ENCODE peak calls at places on chromosomes 16 and 17, in six cellular contexts. One of them, this sample, is unnamed.

GRCh38 chr17:27653572-27653971 is 22.6 kb downstream of the LGALS9 start:
- DNase-seq in BE2C: no peak
- DNase-seq in AG04450: no peak
- DNase-seq in cardiac muscle cell: no peak
- DNase-seq in psoas muscle: no peak
- DNase-seq in gastrocnemius medialis: no peak
- DNase-seq in this sample: no peak

GRCh38 chr16:1390239-1390638 is 24.3 kb downstream of the UNKL start:
- DNase-seq in psoas muscle: no peak
- DNase-seq in BE2C: no peak
- DNase-seq in cardiac muscle cell: no peak
- DNase-seq in AG04450: no peak
- DNase-seq in gastrocnemius medialis: no peak
- DNase-seq in this sample: no peak

GRCh38 chr17:76276461-76277299 is 11.5 kb downstream of the UBALD2 start:
- DNase-seq in gastrocnemius medialis: no peak
- DNase-seq in cardiac muscle cell: no peak
- DNase-seq in psoas muscle: no peak
- DNase-seq in BE2C: no peak
- DNase-seq in AG04450: no peak
- DNase-seq in this sample: no peak

GRCh38 chr17:65278050-65278819 is 141.1 kb downstream of the RGS9 start:
- DNase-seq in AG04450: no peak
- DNase-seq in cardiac muscle cell: peak
- DNase-seq in psoas muscle: no peak
- DNase-seq in gastrocnemius medialis: no peak
- DNase-seq in BE2C: peak
- DNase-seq in this sample: peak

GRCh38 chr17:17088104-17088485 is 45.8 kb downstream of the MPRIP start:
- DNase-seq in BE2C: no peak
- DNase-seq in gastrocnemius medialis: no peak
- DNase-seq in psoas muscle: no peak
- DNase-seq in cardiac muscle cell: no peak
- DNase-seq in AG04450: no peak
- DNase-seq in this sample: no peak

GRCh38 chr17:79739148-79740062 is 8.7 kb downstream of the ENPP7 start:
- DNase-seq in BE2C: no peak
- DNase-seq in psoas muscle: no peak
- DNase-seq in cardiac muscle cell: no peak
- DNase-seq in AG04450: no peak
- DNase-seq in gastrocnemius medialis: no peak
- DNase-seq in this sample: no peak

GRCh38 chr16:78768226-78768625 is 668.8 kb downstream of the WWOX start:
- DNase-seq in gastrocnemius medialis: no peak
- DNase-seq in cardiac muscle cell: no peak
- DNase-seq in psoas muscle: no peak
- DNase-seq in BE2C: no peak
- DNase-seq in AG04450: no peak
- DNase-seq in this sample: no peak

GRCh38 chr17:46862949-46863348 is 11.6 kb downstream of the WNT9B start:
- DNase-seq in BE2C: no peak
- DNase-seq in psoas muscle: no peak
- DNase-seq in AG04450: no peak
- DNase-seq in cardiac muscle cell: no peak
- DNase-seq in gastrocnemius medialis: no peak
- DNase-seq in this sample: peak

GRCh38 chr16:59634951-59635350 is 900.8 kb upstream of the GOT2 start:
- DNase-seq in AG04450: no peak
- DNase-seq in gastrocnemius medialis: no peak
- DNase-seq in psoas muscle: no peak
- DNase-seq in cardiac muscle cell: peak
- DNase-seq in BE2C: no peak
- DNase-seq in this sample: no peak

GRCh38 chr16:10655415-10655977 is 39.2 kb downstream of the TEKT5 start:
- DNase-seq in BE2C: no peak
- DNase-seq in cardiac muscle cell: no peak
- DNase-seq in psoas muscle: no peak
- DNase-seq in gastrocnemius medialis: no peak
- DNase-seq in AG04450: no peak
- DNase-seq in this sample: no peak

GRCh38 chr17:60601443-60602384 is 1.7 kb downstream of the PPM1D start:
- DNase-seq in gastrocnemius medialis: no peak
- DNase-seq in cardiac muscle cell: peak
- DNase-seq in psoas muscle: no peak
- DNase-seq in BE2C: peak
- DNase-seq in AG04450: peak
- DNase-seq in this sample: peak

GRCh38 chr17:17017343-17018014 is 24.8 kb upstream of the MPRIP start:
- DNase-seq in AG04450: no peak
- DNase-seq in psoas muscle: peak
- DNase-seq in BE2C: no peak
- DNase-seq in cardiac muscle cell: no peak
- DNase-seq in gastrocnemius medialis: no peak
- DNase-seq in this sample: no peak

GRCh38 chr17:14833201-14833773 is 431.8 kb downstream of the PMP22 start:
- DNase-seq in cardiac muscle cell: peak
- DNase-seq in psoas muscle: no peak
- DNase-seq in BE2C: no peak
- DNase-seq in AG04450: peak
- DNase-seq in gastrocnemius medialis: no peak
- DNase-seq in this sample: no peak

GRCh38 chr16:67068212-67068753 is 39.3 kb downstream of the CBFB start:
- DNase-seq in AG04450: no peak
- DNase-seq in BE2C: no peak
- DNase-seq in gastrocnemius medialis: no peak
- DNase-seq in psoas muscle: no peak
- DNase-seq in cardiac muscle cell: no peak
- DNase-seq in this sample: no peak

GRCh38 chr17:59355695-59356323 is 24.4 kb downstream of the YPEL2 start:
- DNase-seq in gastrocnemius medialis: no peak
- DNase-seq in cardiac muscle cell: no peak
- DNase-seq in BE2C: no peak
- DNase-seq in psoas muscle: no peak
- DNase-seq in AG04450: no peak
- DNase-seq in this sample: no peak

GRCh38 chr17:30299000-30299399 is 7.3 kb upstream of the BLMH start:
- DNase-seq in BE2C: no peak
- DNase-seq in psoas muscle: no peak
- DNase-seq in gastrocnemius medialis: no peak
- DNase-seq in AG04450: no peak
- DNase-seq in cardiac muscle cell: peak
- DNase-seq in this sample: no peak

GRCh38 chr16:54806961-54807360 is 123.7 kb upstream of the IRX5 start:
- DNase-seq in BE2C: no peak
- DNase-seq in gastrocnemius medialis: no peak
- DNase-seq in psoas muscle: no peak
- DNase-seq in AG04450: no peak
- DNase-seq in cardiac muscle cell: no peak
- DNase-seq in this sample: no peak

GRCh38 chr16:82192665-82193064 is 22.6 kb upstream of the MPHOSPH6 start:
- DNase-seq in cardiac muscle cell: peak
- DNase-seq in gastrocnemius medialis: no peak
- DNase-seq in psoas muscle: no peak
- DNase-seq in BE2C: no peak
- DNase-seq in AG04450: peak
- DNase-seq in this sample: no peak

GRCh38 chr17:65278820-65279184 is 141.6 kb downstream of the RGS9 start:
- DNase-seq in cardiac muscle cell: no peak
- DNase-seq in BE2C: no peak
- DNase-seq in psoas muscle: no peak
- DNase-seq in AG04450: no peak
- DNase-seq in gastrocnemius medialis: no peak
- DNase-seq in this sample: no peak

GRCh38 chr17:39979021-39979660 is 1.5 kb upstream of the PSMD3 start:
- DNase-seq in BE2C: no peak
- DNase-seq in AG04450: peak
- DNase-seq in gastrocnemius medialis: no peak
- DNase-seq in psoas muscle: no peak
- DNase-seq in cardiac muscle cell: peak
- DNase-seq in this sample: no peak

GRCh38 chr17:77619851-77620250 is 338.7 kb upstream of the TNRC6C start:
- DNase-seq in BE2C: no peak
- DNase-seq in AG04450: peak
- DNase-seq in gastrocnemius medialis: no peak
- DNase-seq in cardiac muscle cell: peak
- DNase-seq in psoas muscle: no peak
- DNase-seq in this sample: no peak

GRCh38 chr16:52229471-52229870 is 317.5 kb downstream of the TOX3 start:
- DNase-seq in gastrocnemius medialis: no peak
- DNase-seq in psoas muscle: no peak
- DNase-seq in BE2C: no peak
- DNase-seq in AG04450: no peak
- DNase-seq in cardiac muscle cell: no peak
- DNase-seq in this sample: no peak

GRCh38 chr17:69723741-69724140 is 309.2 kb downstream of the MAP2K6 start:
- DNase-seq in psoas muscle: no peak
- DNase-seq in AG04450: no peak
- DNase-seq in cardiac muscle cell: peak
- DNase-seq in gastrocnemius medialis: no peak
- DNase-seq in BE2C: no peak
- DNase-seq in this sample: no peak
- TF ChIP-seq CTCF in psoas muscle: no peak
- TF ChIP-seq CTCF in AG04450: peak
- TF ChIP-seq CTCF in cardiac muscle cell: peak
- TF ChIP-seq CTCF in gastrocnemius medialis: no peak
- TF ChIP-seq CTCF in BE2C: no peak
- TF ChIP-seq CTCF in this sample: no peak

DNA sequence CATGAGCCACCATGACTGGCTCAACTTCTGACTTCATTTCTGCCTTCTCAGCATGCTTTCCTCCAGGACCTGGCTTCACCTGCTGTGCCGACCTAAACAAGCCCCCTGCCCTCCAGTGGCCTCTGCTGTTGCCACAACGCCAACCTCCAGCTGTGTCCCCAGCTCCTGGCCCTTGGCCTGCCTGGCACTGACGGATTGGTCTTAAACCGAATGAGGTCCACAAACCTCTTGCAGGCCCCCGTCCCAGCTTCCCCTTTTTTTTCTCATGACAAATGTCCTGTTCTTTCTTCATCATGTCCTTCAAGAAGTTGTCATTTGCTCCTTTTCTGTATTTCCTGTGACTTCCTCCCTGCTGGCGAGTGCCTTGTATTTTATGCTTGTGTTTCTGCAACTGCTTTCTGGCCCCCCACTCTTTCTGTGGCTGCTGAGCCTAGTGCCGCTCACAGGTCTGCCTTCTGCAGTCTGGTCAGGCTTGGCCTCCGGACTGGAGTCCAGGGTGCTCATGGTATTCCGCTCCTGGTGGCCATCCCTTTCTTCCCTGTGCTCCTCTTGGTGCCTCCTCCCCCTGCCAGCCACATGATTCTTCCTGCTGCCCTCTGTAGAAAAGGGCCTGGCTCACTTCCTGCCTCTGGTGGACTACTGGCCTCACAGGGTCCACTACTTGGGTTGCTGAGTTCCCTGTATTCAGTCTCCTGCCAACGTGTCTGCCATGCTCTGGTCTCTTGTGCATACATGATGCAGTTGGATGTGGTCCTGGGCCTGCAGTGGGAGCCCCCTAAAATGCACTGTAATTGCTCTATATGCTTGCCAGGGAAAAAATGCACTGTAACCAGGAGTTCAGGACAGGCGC is 2.9 kb downstream of the ATP6V0C start:
- DNase-seq in BE2C: no peak
- DNase-seq in cardiac muscle cell: no peak
- DNase-seq in AG04450: no peak
- DNase-seq in psoas muscle: no peak
- DNase-seq in gastrocnemius medialis: no peak
- DNase-seq in this sample: no peak
- TF ChIP-seq CTCF in BE2C: no peak
- TF ChIP-seq CTCF in cardiac muscle cell: no peak
- TF ChIP-seq CTCF in AG04450: no peak
- TF ChIP-seq CTCF in psoas muscle: no peak
- TF ChIP-seq CTCF in gastrocnemius medialis: no peak
- TF ChIP-seq CTCF in this sample: no peak

DNA sequence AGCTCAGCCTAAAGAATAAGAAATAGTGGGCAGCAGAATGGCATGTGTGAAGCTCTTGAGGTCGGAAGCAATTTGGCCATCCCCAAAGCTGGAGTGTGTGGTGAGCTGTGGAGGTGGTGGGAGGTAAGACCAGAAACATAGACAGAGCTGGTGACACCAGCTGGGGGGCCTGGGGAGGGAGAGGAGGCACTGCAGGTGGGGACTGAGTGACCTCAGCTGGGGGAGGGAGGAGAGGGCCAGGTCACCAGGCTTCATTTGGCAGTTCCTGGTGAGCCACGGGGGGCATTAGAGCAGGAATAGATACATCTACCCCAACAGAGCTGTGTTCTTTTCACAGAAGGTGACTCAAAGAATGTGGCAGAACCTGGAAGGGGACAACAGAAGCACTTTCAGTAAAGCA is 31.9 kb downstream of the WFDC1 start:
- DNase-seq in psoas muscle: no peak
- DNase-seq in cardiac muscle cell: no peak
- DNase-seq in AG04450: no peak
- DNase-seq in BE2C: no peak
- DNase-seq in gastrocnemius medialis: no peak
- DNase-seq in this sample: no peak
- TF ChIP-seq CTCF in psoas muscle: no peak
- TF ChIP-seq CTCF in cardiac muscle cell: no peak
- TF ChIP-seq CTCF in AG04450: no peak
- TF ChIP-seq CTCF in BE2C: no peak
- TF ChIP-seq CTCF in gastrocnemius medialis: no peak
- TF ChIP-seq CTCF in this sample: no peak

GRCh38 chr17:34517406-34517805 is 62.0 kb upstream of the TMEM132E start:
- DNase-seq in cardiac muscle cell: no peak
- DNase-seq in AG04450: no peak
- DNase-seq in psoas muscle: no peak
- DNase-seq in gastrocnemius medialis: no peak
- DNase-seq in BE2C: no peak
- DNase-seq in this sample: no peak

DNA sequence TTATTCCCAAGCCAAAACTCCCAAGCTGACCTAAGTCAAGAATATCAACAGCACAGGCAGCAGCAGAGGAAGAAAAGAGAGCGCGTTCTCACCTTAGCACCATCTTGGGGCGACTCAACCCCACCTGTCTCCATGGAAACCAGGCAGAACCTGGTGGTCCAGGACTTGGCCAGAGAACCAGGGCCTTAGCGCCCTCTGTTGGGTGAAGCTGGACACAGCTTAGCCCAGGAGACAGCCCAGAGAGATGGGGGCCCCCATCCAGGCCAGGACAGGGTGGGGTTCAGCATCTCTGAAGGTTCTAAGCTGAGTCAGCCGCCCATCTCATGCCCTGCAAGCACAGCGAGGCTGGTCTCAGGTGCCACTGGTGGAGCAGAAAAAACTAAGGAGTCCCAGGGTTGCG is 60.1 kb upstream of the TMEM132E start:
- DNase-seq in gastrocnemius medialis: no peak
- DNase-seq in cardiac muscle cell: peak
- DNase-seq in BE2C: peak
- DNase-seq in psoas muscle: no peak
- DNase-seq in AG04450: no peak
- DNase-seq in this sample: peak
- TF ChIP-seq CTCF in gastrocnemius medialis: no peak
- TF ChIP-seq CTCF in cardiac muscle cell: peak
- TF ChIP-seq CTCF in BE2C: peak
- TF ChIP-seq CTCF in psoas muscle: no peak
- TF ChIP-seq CTCF in AG04450: peak
- TF ChIP-seq CTCF in this sample: peak